ENCODE peak calls at places on chromosomes 16 and 17, in eight cellular contexts. M, G, L, X, U, H, R and K are unnamed samples.

GRCh38 chr16:67150833-67151396 is at the start of gene B3GNT9:
- DNase-seq in U (peak; percentile 43), H (peak; percentile 93), M (peak; percentile 82), X (no peak), G (peak; percentile 80), L (no peak), R (peak; percentile 41), K (peak; percentile 85)

GRCh38 chr17:9146064-9146463 is 124.8 kb downstream of the NTN1 start:
- DNase-seq in R (no peak), G (no peak), L (no peak), M (no peak), X (no peak), U (no peak), H (no peak), K (no peak)

GRCh38 chr16:17397499-17397891 is 73.3 kb downstream of the XYLT1 start:
- DNase-seq in L (no peak), G (peak; percentile 46), R (no peak), M (peak; percentile 87), H (no peak), U (no peak), X (no peak), K (no peak)

GRCh38 chr16:78184554-78185183 is 85.2 kb downstream of the WWOX start:
- DNase-seq in L (no peak), G (no peak), R (no peak), M (peak; percentile 98), U (peak; percentile 30), H (no peak), X (no peak), K (no peak)

GRCh38 chr17:78953356-78954350 is 26.1 kb downstream of the LGALS3BP start:
- DNase-seq in X (no peak), U (no peak), H (no peak), G (no peak), L (no peak), M (peak; percentile 56), R (no peak), K (no peak)

GRCh38 chr16:14496786-14497185 is 133.3 kb downstream of the PARN start:
- DNase-seq in L (no peak), H (no peak), R (no peak), U (no peak), X (no peak), M (no peak), G (no peak), K (no peak)

GRCh38 chr16:66667944-66668343 is 28.6 kb downstream of the CMTM4 start:
- DNase-seq in G (no peak), U (no peak), R (no peak), L (no peak), M (no peak), X (no peak), H (no peak), K (no peak)

GRCh38 chr17:17701658-17702057 is 20.4 kb downstream of the RAI1 start:
- DNase-seq in L (no peak), H (no peak), X (no peak), M (no peak), G (no peak), U (no peak), R (no peak), K (no peak)

GRCh38 chr17:73030501-73030911 is 62.0 kb downstream of the SLC39A11 start:
- DNase-seq in U (no peak), R (no peak), M (no peak), H (peak; percentile 83), X (no peak), G (peak; percentile 31), L (no peak), K (no peak)

GRCh38 chr17:77326636-77327035 is 185.9 kb downstream of the SEC14L1 start:
- DNase-seq in L (no peak), R (no peak), M (no peak), X (no peak), U (no peak), H (no peak), G (no peak), K (no peak)

GRCh38 chr16:69709456-69710084 is 16.8 kb downstream of the NQO1 start:
- DNase-seq in M (peak; percentile 73), L (no peak), H (no peak), U (peak; percentile 29), R (peak; percentile 66), G (peak; percentile 84), X (no peak), K (no peak)

GRCh38 chr17:6970992-6971391 is 24.9 kb upstream of the ALOX12 start:
- DNase-seq in X (no peak), U (no peak), H (no peak), R (no peak), L (no peak), G (no peak), M (no peak), K (no peak)

GRCh38 chr16:13110124-13110796 is 208.9 kb downstream of the SHISA9 start:
- DNase-seq in L (no peak), H (no peak), G (no peak), X (no peak), M (peak; percentile 9), R (no peak), U (no peak), K (no peak)

GRCh38 chr16:79089735-79090284 is 510.7 kb downstream of the MAF start:
- DNase-seq in M (peak; percentile 49), H (no peak), U (peak; percentile 1), L (no peak), X (peak; percentile 54), R (no peak), G (no peak), K (no peak)

GRCh38 chr17:77963441-77963840 is 4.9 kb downstream of the TNRC6C start:
- DNase-seq in H (no peak), X (peak; percentile 79), M (peak; percentile 81), U (peak; percentile 93), G (peak; percentile 94), R (peak; percentile 79), L (no peak), K (no peak)

GRCh38 chr16:70402916-70403659 is 35.8 kb downstream of the ST3GAL2 start:
- DNase-seq in H (no peak), U (no peak), X (no peak), R (peak; percentile 20), L (no peak), M (peak; percentile 91), G (peak; percentile 54), K (no peak)

GRCh38 chr17:43720311-43721060 is 38.1 kb downstream of the SOST start:
- DNase-seq in U (peak; percentile 20), H (peak; percentile 96), L (peak; percentile 62), G (peak; percentile 54), X (peak; percentile 75), M (peak; percentile 52), R (no peak), K (peak; percentile 83)

GRCh38 chr16:89921699-89922476 is 1.3 kb upstream of the TUBB3 start:
- DNase-seq in L (no peak), U (peak; percentile 93), R (peak; percentile 94), H (peak; percentile 98), X (no peak), M (peak; percentile 95), G (peak; percentile 92), K (no peak)

GRCh38 chr16:81700071-81700779 is 78.9 kb upstream of the PLCG2 start:
- DNase-seq in G (no peak), H (no peak), X (no peak), R (no peak), U (peak; percentile 51), L (no peak), M (no peak), K (no peak)

GRCh38 chr17:79840989-79841286 is 1.7 kb upstream of the CBX4 start:
- DNase-seq in M (no peak), X (peak; percentile 27), U (no peak), H (no peak), L (no peak), G (no peak), R (no peak), K (no peak)

GRCh38 chr16:26951950-26952349 is 114.8 kb upstream of the C16orf82 start:
- DNase-seq in L (no peak), X (no peak), G (no peak), R (no peak), M (peak; percentile 11), H (no peak), U (no peak), K (no peak)